ENCODE peak calls at places on chromosomes 5 and 9, in seven cellular contexts. C is astrocyte of the spinal cord, K is endothelial cell of umbilical vein, P is brain microvascular endothelial cell, Q is WERI-Rb-1, N is OCI-LY7, F is fibroblast of mammary gland. X is an unnamed sample.

GRCh38 chr5:81142108-81142507 is 91.0 kb upstream of the CKMT2 start:
- DNase-seq in K (no peak), C (no peak), N (no peak), F (no peak), Q (no peak), P (no peak), X (no peak)

GRCh38 chr5:77266291-77266690 is 55.8 kb downstream of the PDE8B start:
- DNase-seq in K (no peak), N (no peak), C (peak), F (peak), Q (no peak), P (peak), X (no peak)

GRCh38 chr9:99140685-99141314 is 35.9 kb downstream of the TGFBR1 start:
- DNase-seq in C (peak), P (peak), N (peak), Q (peak), F (peak), K (peak), X (no peak)

GRCh38 chr5:133113331-133114061 is 61.7 kb downstream of the HSPA4 start:
- DNase-seq in Q (no peak), C (peak), P (peak), F (peak), K (no peak), N (peak), X (no peak)

GRCh38 chr9:129080608-129081387 is at the start of gene DOLPP1:
- DNase-seq in Q (peak), F (peak), N (peak), P (peak), C (peak), K (peak), X (peak)

GRCh38 chr9:26882154-26882553 is 10.4 kb downstream of the CAAP1 start:
- DNase-seq in N (peak), Q (no peak), F (no peak), P (no peak), C (no peak), K (no peak), X (no peak)

GRCh38 chr9:112361602-112362001 is 18.3 kb upstream of the HSDL2 start:
- DNase-seq in K (peak), N (peak), F (peak), C (peak), P (no peak), Q (no peak), X (no peak)

GRCh38 chr9:93575706-93576295 is 583 bp upstream of the PHF2 start:
- DNase-seq in N (peak), Q (peak), F (no peak), C (peak), P (no peak), K (peak), X (peak)

GRCh38 chr5:96869372-96869641 is 7.0 kb upstream of the ERAP2 start:
- DNase-seq in K (no peak), F (no peak), Q (no peak), P (no peak), N (no peak), C (no peak), X (no peak)

GRCh38 chr5:147140558-147140957 is 94.3 kb upstream of the STK32A start:
- DNase-seq in F (no peak), K (no peak), Q (no peak), C (no peak), P (no peak), N (no peak), X (no peak)

GRCh38 chr9:110320651-110321050 is 17.0 kb downstream of the TXNDC8 start:
- DNase-seq in Q (no peak), K (no peak), N (no peak), P (no peak), C (peak), F (peak), X (no peak)
- TF ChIP-seq CTCF in Q (no peak), K (no peak), N (no peak), P (no peak), C (no peak), F (no peak), X (no peak)

DNA sequence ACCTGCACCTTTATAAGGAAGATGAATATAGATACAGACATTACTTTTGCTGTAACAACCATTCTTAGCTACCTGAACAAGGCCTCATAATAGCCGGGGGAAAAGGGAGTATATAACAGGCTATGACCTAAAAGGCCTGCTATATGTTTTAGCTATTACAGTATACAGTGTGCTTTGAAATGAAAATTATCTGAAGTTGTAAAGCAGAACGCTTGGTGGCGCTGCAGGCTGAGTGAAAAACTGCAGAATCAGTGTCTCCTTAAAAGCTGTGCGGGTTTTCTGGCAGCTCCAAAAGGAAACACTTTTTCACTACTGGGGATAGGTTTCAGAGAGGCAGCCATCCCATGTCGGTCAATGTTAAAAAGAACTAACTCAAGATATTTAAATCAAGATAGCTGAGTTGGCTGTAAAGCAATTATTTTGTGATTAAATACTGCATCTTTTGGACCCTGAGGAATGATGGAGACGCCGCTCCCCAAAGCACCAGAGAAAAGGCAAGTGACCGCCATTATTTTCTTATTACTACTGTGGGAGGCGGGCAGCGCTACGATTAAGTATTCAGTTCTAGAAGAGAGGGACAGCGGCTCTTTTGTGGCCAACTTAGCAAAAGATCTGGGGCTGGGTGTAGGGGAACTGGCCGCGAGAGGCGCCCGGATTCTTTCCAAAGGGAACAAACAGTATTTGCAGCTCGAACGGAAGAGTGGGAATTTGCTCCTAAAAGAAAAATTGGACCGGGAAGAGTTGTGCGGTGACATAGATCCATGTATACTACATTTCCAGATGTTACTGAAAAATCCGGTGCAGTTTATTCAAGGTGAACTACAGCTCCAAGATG is 5.9 kb downstream of the PCDHB6 start:
- DNase-seq in N (no peak), Q (no peak), P (no peak), C (no peak), F (no peak), K (no peak), X (no peak)
- TF ChIP-seq CTCF in N (peak), Q (peak), P (no peak), C (no peak), F (no peak), K (no peak), X (no peak)

GRCh38 chr5:127586371-127586770 is 62.5 kb upstream of the CTXN3 start:
- DNase-seq in F (no peak), K (no peak), N (no peak), Q (no peak), P (peak), C (no peak), X (no peak)

GRCh38 chr5:127588368-127588767 is 60.5 kb upstream of the CTXN3 start:
- DNase-seq in F (no peak), Q (no peak), N (no peak), P (no peak), K (no peak), C (no peak), X (no peak)

GRCh38 chr5:127587246-127587917 is 61.5 kb upstream of the CTXN3 start:
- DNase-seq in F (no peak), N (peak), Q (no peak), C (no peak), P (no peak), K (no peak), X (no peak)

GRCh38 chr5:127585661-127586060 is 63.2 kb upstream of the CTXN3 start:
- DNase-seq in Q (no peak), C (no peak), K (no peak), F (no peak), N (peak), P (no peak), X (no peak)

GRCh38 chr5:127586811-127587210 is 62.1 kb upstream of the CTXN3 start:
- DNase-seq in Q (no peak), K (no peak), F (no peak), C (no peak), P (no peak), N (no peak), X (no peak)
- TF ChIP-seq CTCF in Q (no peak), K (no peak), F (no peak), C (no peak), P (no peak), N (no peak), X (no peak)

GRCh38 chr5:176387384-176387925 is 943 bp downstream of the NOP16 start:
- DNase-seq in Q (no peak), K (peak), C (no peak), N (peak), F (no peak), P (no peak), X (no peak)
- TF ChIP-seq CTCF in Q (no peak), K (no peak), C (no peak), N (peak), F (no peak), P (peak), X (no peak)

GRCh38 chr9:101738566-101739183 is at the start of gene GRIN3A:
- DNase-seq in P (no peak), C (no peak), Q (peak), N (no peak), F (no peak), K (no peak), X (no peak)
- TF ChIP-seq CTCF in P (no peak), C (no peak), Q (peak), N (no peak), F (peak), K (no peak), X (no peak)

GRCh38 chr9:127393680-127394079 is 3.3 kb upstream of the SLC2A8 start:
- DNase-seq in F (peak), C (peak), P (no peak), Q (no peak), N (no peak), K (no peak), X (no peak)
- TF ChIP-seq CTCF in F (peak), C (peak), P (peak), Q (no peak), N (peak), K (no peak), X (no peak)

DNA sequence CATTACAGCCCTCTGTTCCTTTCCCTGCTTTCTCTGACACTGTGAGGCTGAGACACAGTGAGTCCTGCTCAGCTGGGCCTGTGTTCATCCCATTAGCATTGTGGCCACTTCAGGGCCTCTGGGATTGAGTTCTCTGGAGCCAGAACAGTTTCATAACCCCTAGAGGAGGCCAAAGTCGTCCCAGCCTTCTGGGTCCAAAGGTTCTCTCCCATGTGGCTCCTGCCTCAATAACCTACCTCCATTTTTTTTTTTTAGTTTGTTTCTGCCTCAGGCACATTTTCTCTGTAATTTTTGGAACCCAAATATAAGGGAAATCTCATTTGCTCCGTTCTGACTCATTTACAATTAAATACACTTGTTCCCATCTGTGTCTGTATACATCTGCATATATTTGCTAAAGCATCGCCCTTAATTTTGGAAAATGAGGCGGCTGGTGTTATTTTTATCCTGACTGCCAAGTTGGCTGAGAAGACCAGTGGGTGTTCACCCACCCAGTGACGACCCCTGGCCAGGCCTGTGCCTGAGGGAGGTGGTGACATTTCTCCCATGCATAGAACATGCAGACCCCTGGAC is 27.3 kb upstream of the CTNNA1 start:
- DNase-seq in Q (no peak), K (no peak), P (no peak), C (no peak), N (no peak), F (peak), X (no peak)
- TF ChIP-seq CTCF in Q (no peak), K (no peak), P (no peak), C (no peak), N (no peak), F (no peak), X (no peak)

GRCh38 chr9:101626295-101626694 is 31.5 kb upstream of the PPP3R2 start:
- DNase-seq in C (no peak), K (no peak), F (no peak), Q (no peak), P (no peak), N (no peak), X (no peak)

GRCh38 chr9:101618693-101619092 is 23.9 kb upstream of the PPP3R2 start:
- DNase-seq in F (no peak), Q (no peak), K (no peak), N (no peak), C (no peak), P (no peak), X (no peak)

GRCh38 chr9:101625871-101626270 is 31.1 kb upstream of the PPP3R2 start:
- DNase-seq in N (no peak), F (peak), P (peak), K (no peak), C (peak), Q (no peak), X (no peak)

GRCh38 chr9:101620452-101620851 is 25.7 kb upstream of the PPP3R2 start:
- DNase-seq in Q (no peak), P (no peak), N (no peak), F (no peak), C (no peak), K (no peak), X (no peak)
- TF ChIP-seq CTCF in Q (no peak), P (no peak), N (no peak), F (no peak), C (no peak), K (no peak), X (no peak)

DNA sequence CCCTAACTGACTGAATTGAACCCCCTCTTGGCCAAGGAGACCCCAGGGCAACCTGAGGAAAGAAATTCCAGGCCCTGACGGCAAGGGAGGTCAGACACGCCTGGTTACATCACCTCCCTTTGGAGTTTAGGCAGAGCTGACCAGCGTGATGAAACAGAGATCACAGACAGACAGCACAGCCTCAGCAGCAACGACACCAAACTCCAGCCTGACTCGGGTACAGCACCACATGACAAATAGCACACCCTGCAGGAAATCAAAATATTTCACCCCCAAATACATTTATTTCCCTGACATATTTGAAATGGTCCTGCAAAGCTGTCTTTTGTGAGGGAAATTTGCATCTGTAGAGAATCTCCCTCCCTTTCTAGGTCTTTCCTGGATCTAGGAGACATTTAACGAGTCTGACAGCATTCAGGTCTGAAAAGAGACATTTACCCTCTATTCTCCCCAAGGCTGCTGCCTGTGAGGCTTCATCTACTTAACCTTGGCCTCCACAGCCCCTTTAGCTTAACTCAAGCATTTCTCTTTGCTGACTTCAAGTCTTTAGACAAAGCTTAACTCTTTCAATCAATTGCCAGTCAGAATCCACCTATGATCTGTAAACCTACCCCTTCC is 2.6 kb downstream of the QSOX2 start:
- DNase-seq in F (no peak), Q (no peak), C (no peak), P (no peak), N (peak), K (no peak), X (no peak)
- TF ChIP-seq CTCF in F (no peak), Q (peak), C (no peak), P (peak), N (peak), K (no peak), X (no peak)

GRCh38 chr5:145806923-145807322 is 28.2 kb downstream of the PRELID2 start:
- DNase-seq in P (no peak), N (no peak), K (no peak), C (no peak), F (no peak), Q (no peak), X (no peak)

GRCh38 chr5:145812877-145813276 is 22.3 kb downstream of the PRELID2 start:
- DNase-seq in Q (no peak), K (no peak), C (no peak), F (no peak), P (no peak), N (no peak), X (no peak)

DNA sequence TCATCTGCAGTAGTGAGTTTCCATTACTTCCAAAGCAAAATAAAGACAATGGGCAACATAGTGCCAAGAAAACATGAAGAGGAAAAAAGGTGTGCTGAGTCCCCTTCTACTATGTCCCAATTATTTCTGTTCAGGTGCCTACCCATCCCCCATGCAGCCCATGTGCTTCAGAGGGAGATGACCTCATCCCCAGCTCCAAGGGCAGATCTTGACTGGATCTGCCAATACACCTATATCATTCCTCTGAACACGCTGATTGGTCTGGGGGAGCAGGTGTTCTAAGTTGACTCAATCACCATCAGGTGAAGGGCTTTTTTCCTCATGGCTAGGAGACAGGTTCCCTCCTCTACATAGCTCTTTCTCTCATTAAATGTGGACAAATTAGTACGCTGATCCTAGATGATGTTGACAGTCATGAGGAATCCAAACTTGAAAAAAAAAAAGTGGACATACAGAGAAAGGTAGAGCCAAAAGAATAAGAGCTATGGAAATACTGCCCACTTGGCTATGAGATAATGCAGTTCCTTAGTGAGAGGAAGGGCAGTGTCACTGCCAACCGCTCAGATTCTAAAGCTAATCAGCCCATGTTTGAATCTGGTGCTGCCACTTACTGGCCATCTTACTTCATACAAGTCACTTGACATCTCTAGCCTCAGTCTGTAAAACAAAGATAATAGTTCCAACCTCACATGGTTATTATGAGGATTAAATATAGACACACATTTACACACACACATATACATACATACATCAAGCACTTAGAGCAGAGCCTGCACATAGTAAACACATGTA is 23.1 kb downstream of the PRELID2 start:
- DNase-seq in F (peak), P (peak), Q (peak), K (peak), C (peak), N (no peak), X (no peak)
- TF ChIP-seq CTCF in F (peak), P (peak), Q (peak), K (peak), C (peak), N (peak), X (no peak)